ENCODE peak calls at places on chromosomes 16 and 17, in six cellular contexts. One of them, this sample, is unnamed. For H3K9me3, the result is how much of the 10 kb centered on the place peaks cover.

GRCh38 chr17:1030684-1031557 is 34.0 kb downstream of the TIMM22 start:
- DNase-seq in pancreas: peak
- DNase-seq in effector memory CD4-positive, alpha-beta T cell: no peak
- DNase-seq in CD8-positive, alpha-beta memory T cell: no peak
- DNase-seq in PC-9: no peak
- DNase-seq in cardiac muscle cell: no peak
- DNase-seq in this sample: no peak

GRCh38 chr16:15482068-15482747 is 47.8 kb downstream of the BMERB1 start:
- DNase-seq in pancreas: peak
- DNase-seq in effector memory CD4-positive, alpha-beta T cell: no peak
- DNase-seq in CD8-positive, alpha-beta memory T cell: no peak
- DNase-seq in PC-9: peak
- DNase-seq in cardiac muscle cell: no peak
- DNase-seq in this sample: no peak

GRCh38 chr17:77100009-77100408 is 40.8 kb upstream of the SEC14L1 start:
- DNase-seq in pancreas: peak
- DNase-seq in effector memory CD4-positive, alpha-beta T cell: no peak
- DNase-seq in CD8-positive, alpha-beta memory T cell: no peak
- DNase-seq in PC-9: no peak
- DNase-seq in cardiac muscle cell: no peak
- DNase-seq in this sample: no peak

GRCh38 chr16:66093217-66093616 is 273.3 kb upstream of the CDH5 start:
- DNase-seq in pancreas: no peak
- DNase-seq in effector memory CD4-positive, alpha-beta T cell: no peak
- DNase-seq in CD8-positive, alpha-beta memory T cell: no peak
- DNase-seq in PC-9: no peak
- DNase-seq in cardiac muscle cell: no peak
- DNase-seq in this sample: no peak

GRCh38 chr16:86541560-86541959 is 13.5 kb downstream of the MTHFSD start:
- DNase-seq in pancreas: no peak
- DNase-seq in effector memory CD4-positive, alpha-beta T cell: no peak
- DNase-seq in CD8-positive, alpha-beta memory T cell: no peak
- DNase-seq in PC-9: no peak
- DNase-seq in cardiac muscle cell: no peak
- DNase-seq in this sample: no peak

GRCh38 chr16:70795513-70795912 is 5.4 kb downstream of the VAC14 start:
- DNase-seq in pancreas: no peak
- DNase-seq in effector memory CD4-positive, alpha-beta T cell: no peak
- DNase-seq in CD8-positive, alpha-beta memory T cell: no peak
- DNase-seq in PC-9: no peak
- DNase-seq in cardiac muscle cell: no peak
- DNase-seq in this sample: no peak

GRCh38 chr16:85625485-85626117 is 12.5 kb downstream of the GSE1 start:
- DNase-seq in pancreas: no peak
- DNase-seq in effector memory CD4-positive, alpha-beta T cell: no peak
- DNase-seq in CD8-positive, alpha-beta memory T cell: no peak
- DNase-seq in PC-9: no peak
- DNase-seq in cardiac muscle cell: no peak
- DNase-seq in this sample: no peak

GRCh38 chr16:84281077-84281476 is 13.6 kb upstream of the WFDC1 start:
- DNase-seq in pancreas: no peak
- DNase-seq in effector memory CD4-positive, alpha-beta T cell: no peak
- DNase-seq in CD8-positive, alpha-beta memory T cell: no peak
- DNase-seq in PC-9: no peak
- DNase-seq in cardiac muscle cell: peak
- DNase-seq in this sample: no peak

GRCh38 chr17:7841309-7841621 is 7.2 kb downstream of the KDM6B start:
- DNase-seq in pancreas: no peak
- DNase-seq in effector memory CD4-positive, alpha-beta T cell: no peak
- DNase-seq in CD8-positive, alpha-beta memory T cell: no peak
- DNase-seq in PC-9: no peak
- DNase-seq in cardiac muscle cell: peak
- DNase-seq in this sample: no peak

GRCh38 chr16:8607214-8607613 is 14.3 kb upstream of the METTL22 start:
- DNase-seq in pancreas: no peak
- DNase-seq in effector memory CD4-positive, alpha-beta T cell: no peak
- DNase-seq in CD8-positive, alpha-beta memory T cell: no peak
- DNase-seq in PC-9: no peak
- DNase-seq in cardiac muscle cell: no peak
- DNase-seq in this sample: no peak

GRCh38 chr16:685967-686366 is 1.8 kb upstream of the JMJD8 start:
- DNase-seq in pancreas: peak
- DNase-seq in effector memory CD4-positive, alpha-beta T cell: no peak
- DNase-seq in CD8-positive, alpha-beta memory T cell: no peak
- DNase-seq in PC-9: no peak
- DNase-seq in cardiac muscle cell: peak
- DNase-seq in this sample: no peak

GRCh38 chr17:503449-503700 is 150.8 kb upstream of the RPH3AL start:
- DNase-seq in pancreas: no peak
- DNase-seq in effector memory CD4-positive, alpha-beta T cell: no peak
- DNase-seq in CD8-positive, alpha-beta memory T cell: no peak
- DNase-seq in PC-9: no peak
- DNase-seq in cardiac muscle cell: no peak
- DNase-seq in this sample: no peak

GRCh38 chr17:37088459-37088858 is 139.7 kb downstream of the AATF start:
- DNase-seq in pancreas: no peak
- DNase-seq in effector memory CD4-positive, alpha-beta T cell: peak
- DNase-seq in CD8-positive, alpha-beta memory T cell: peak
- DNase-seq in PC-9: peak
- DNase-seq in cardiac muscle cell: no peak
- DNase-seq in this sample: no peak

GRCh38 chr16:57613514-57613913 is 14.9 kb upstream of the ADGRG1 start:
- DNase-seq in pancreas: no peak
- DNase-seq in effector memory CD4-positive, alpha-beta T cell: no peak
- DNase-seq in CD8-positive, alpha-beta memory T cell: no peak
- DNase-seq in PC-9: no peak
- DNase-seq in cardiac muscle cell: no peak
- DNase-seq in this sample: no peak

GRCh38 chr17:290121-290521 is 62.5 kb downstream of the RPH3AL start:
- DNase-seq in pancreas: peak
- DNase-seq in effector memory CD4-positive, alpha-beta T cell: no peak
- DNase-seq in CD8-positive, alpha-beta memory T cell: no peak
- DNase-seq in PC-9: no peak
- DNase-seq in cardiac muscle cell: no peak
- DNase-seq in this sample: no peak

GRCh38 chr16:84514874-84515835 is 10.7 kb upstream of the MEAK7 start:
- DNase-seq in pancreas: no peak
- DNase-seq in effector memory CD4-positive, alpha-beta T cell: peak
- DNase-seq in CD8-positive, alpha-beta memory T cell: peak
- DNase-seq in PC-9: peak
- DNase-seq in cardiac muscle cell: peak
- DNase-seq in this sample: peak

GRCh38 chr16:51359141-51359960 is 208.3 kb upstream of the SALL1 start:
- DNase-seq in pancreas: no peak
- DNase-seq in effector memory CD4-positive, alpha-beta T cell: no peak
- DNase-seq in CD8-positive, alpha-beta memory T cell: no peak
- DNase-seq in PC-9: no peak
- DNase-seq in cardiac muscle cell: no peak
- DNase-seq in this sample: no peak

GRCh38 chr17:6695051-6695450 is 18.1 kb downstream of the SLC13A5 start:
- DNase-seq in pancreas: no peak
- DNase-seq in effector memory CD4-positive, alpha-beta T cell: no peak
- DNase-seq in CD8-positive, alpha-beta memory T cell: no peak
- DNase-seq in PC-9: peak
- DNase-seq in cardiac muscle cell: no peak
- DNase-seq in this sample: no peak

GRCh38 chr17:42409467-42410351 is 13.3 kb downstream of the CAVIN1 start:
- DNase-seq in pancreas: no peak
- DNase-seq in effector memory CD4-positive, alpha-beta T cell: no peak
- DNase-seq in CD8-positive, alpha-beta memory T cell: no peak
- DNase-seq in PC-9: peak
- DNase-seq in cardiac muscle cell: no peak
- DNase-seq in this sample: no peak

GRCh38 chr17:17516315-17516930 is 20.2 kb upstream of the RASD1 start:
- DNase-seq in pancreas: peak
- DNase-seq in effector memory CD4-positive, alpha-beta T cell: no peak
- DNase-seq in CD8-positive, alpha-beta memory T cell: no peak
- DNase-seq in PC-9: no peak
- DNase-seq in cardiac muscle cell: no peak
- DNase-seq in this sample: no peak

GRCh38 chr16:27816561-27816960 is 247.0 kb downstream of the GSG1L start:
- DNase-seq in pancreas: no peak
- DNase-seq in effector memory CD4-positive, alpha-beta T cell: no peak
- DNase-seq in CD8-positive, alpha-beta memory T cell: no peak
- DNase-seq in PC-9: no peak
- DNase-seq in cardiac muscle cell: no peak
- DNase-seq in this sample: no peak

GRCh38 chr16:64412578-64413280 is 709.1 kb downstream of the CDH11 start:
- DNase-seq in pancreas: no peak
- DNase-seq in effector memory CD4-positive, alpha-beta T cell: no peak
- DNase-seq in CD8-positive, alpha-beta memory T cell: no peak
- DNase-seq in PC-9: no peak
- DNase-seq in cardiac muscle cell: no peak
- DNase-seq in this sample: no peak

GRCh38 chr17:49551221-49552069 is 24.2 kb upstream of the NXPH3 start:
- DNase-seq in pancreas: no peak
- DNase-seq in effector memory CD4-positive, alpha-beta T cell: no peak
- DNase-seq in CD8-positive, alpha-beta memory T cell: no peak
- DNase-seq in PC-9: no peak
- DNase-seq in cardiac muscle cell: no peak
- DNase-seq in this sample: no peak

GRCh38 chr16:67741118-67741517 is 22.0 kb upstream of the GFOD2 start:
- DNase-seq in pancreas: no peak
- DNase-seq in effector memory CD4-positive, alpha-beta T cell: no peak
- DNase-seq in CD8-positive, alpha-beta memory T cell: no peak
- DNase-seq in PC-9: no peak
- DNase-seq in cardiac muscle cell: no peak
- DNase-seq in this sample: no peak

GRCh38 chr16:80144191-80144590 is 396.6 kb upstream of the DYNLRB2 start:
- DNase-seq in pancreas: no peak
- DNase-seq in effector memory CD4-positive, alpha-beta T cell: no peak
- DNase-seq in CD8-positive, alpha-beta memory T cell: no peak
- DNase-seq in PC-9: no peak
- DNase-seq in cardiac muscle cell: no peak
- DNase-seq in this sample: no peak

GRCh38 chr16:23865853-23866252 is 30.1 kb downstream of the PRKCB start:
- DNase-seq in pancreas: no peak
- DNase-seq in effector memory CD4-positive, alpha-beta T cell: no peak
- DNase-seq in CD8-positive, alpha-beta memory T cell: no peak
- DNase-seq in PC-9: no peak
- DNase-seq in cardiac muscle cell: no peak
- DNase-seq in this sample: no peak

GRCh38 chr16:54080524-54081008 is 206.0 kb downstream of the IRX3 start:
- DNase-seq in pancreas: no peak
- DNase-seq in effector memory CD4-positive, alpha-beta T cell: no peak
- DNase-seq in CD8-positive, alpha-beta memory T cell: no peak
- DNase-seq in PC-9: peak
- DNase-seq in cardiac muscle cell: no peak
- DNase-seq in this sample: no peak

GRCh38 chr17:64500923-64501765 is 4.3 kb upstream of the POLG2 start:
- DNase-seq in pancreas: no peak
- DNase-seq in effector memory CD4-positive, alpha-beta T cell: no peak
- DNase-seq in CD8-positive, alpha-beta memory T cell: no peak
- DNase-seq in PC-9: no peak
- DNase-seq in cardiac muscle cell: peak
- DNase-seq in this sample: no peak

GRCh38 chr17:79843917-79844815 is 4.9 kb upstream of the CBX4 start:
- DNase-seq in pancreas: peak
- DNase-seq in effector memory CD4-positive, alpha-beta T cell: no peak
- DNase-seq in CD8-positive, alpha-beta memory T cell: no peak
- DNase-seq in PC-9: no peak
- DNase-seq in cardiac muscle cell: peak
- DNase-seq in this sample: no peak

GRCh38 chr16:69166221-69166833 is 20.6 kb upstream of the SNTB2 start:
- DNase-seq in pancreas: no peak
- DNase-seq in effector memory CD4-positive, alpha-beta T cell: no peak
- DNase-seq in CD8-positive, alpha-beta memory T cell: no peak
- DNase-seq in PC-9: no peak
- DNase-seq in cardiac muscle cell: peak
- DNase-seq in this sample: no peak

GRCh38 chr16:56278196-56278855 is 87.0 kb downstream of the GNAO1 start:
- DNase-seq in pancreas: no peak
- DNase-seq in effector memory CD4-positive, alpha-beta T cell: no peak
- DNase-seq in CD8-positive, alpha-beta memory T cell: no peak
- DNase-seq in PC-9: no peak
- DNase-seq in cardiac muscle cell: no peak
- DNase-seq in this sample: no peak

GRCh38 chr16:35629001-35629400 is 2169.6 kb downstream of the TP53TG3F start:
- DNase-seq in pancreas: no peak
- DNase-seq in effector memory CD4-positive, alpha-beta T cell: no peak
- DNase-seq in CD8-positive, alpha-beta memory T cell: no peak
- DNase-seq in PC-9: no peak
- DNase-seq in cardiac muscle cell: no peak
- DNase-seq in this sample: no peak

GRCh38 chr16:35631261-35631945 is 2172.0 kb downstream of the TP53TG3F start:
- DNase-seq in pancreas: no peak
- DNase-seq in effector memory CD4-positive, alpha-beta T cell: no peak
- DNase-seq in CD8-positive, alpha-beta memory T cell: no peak
- DNase-seq in PC-9: no peak
- DNase-seq in cardiac muscle cell: no peak
- DNase-seq in this sample: no peak

GRCh38 chr16:35626051-35626450 is 2166.6 kb downstream of the TP53TG3F start:
- DNase-seq in pancreas: no peak
- DNase-seq in effector memory CD4-positive, alpha-beta T cell: no peak
- DNase-seq in CD8-positive, alpha-beta memory T cell: no peak
- DNase-seq in PC-9: no peak
- DNase-seq in cardiac muscle cell: no peak
- DNase-seq in this sample: no peak
- H3K9me3 ChIP-seq in pancreas: under half
- H3K9me3 ChIP-seq in effector memory CD4-positive, alpha-beta T cell: under half
- H3K9me3 ChIP-seq in CD8-positive, alpha-beta memory T cell: under half
- H3K9me3 ChIP-seq in PC-9: under half
- H3K9me3 ChIP-seq in cardiac muscle cell: under half
- H3K9me3 ChIP-seq in this sample: under half

GRCh38 chr17:44915321-44915726 is at the start of gene GFAP:
- DNase-seq in pancreas: peak
- DNase-seq in effector memory CD4-positive, alpha-beta T cell: no peak
- DNase-seq in CD8-positive, alpha-beta memory T cell: no peak
- DNase-seq in PC-9: no peak
- DNase-seq in cardiac muscle cell: no peak
- DNase-seq in this sample: no peak
- H3K9me3 ChIP-seq in pancreas: under half
- H3K9me3 ChIP-seq in effector memory CD4-positive, alpha-beta T cell: under half
- H3K9me3 ChIP-seq in CD8-positive, alpha-beta memory T cell: under half
- H3K9me3 ChIP-seq in PC-9: under half
- H3K9me3 ChIP-seq in cardiac muscle cell: under half
- H3K9me3 ChIP-seq in this sample: under half

DNA sequence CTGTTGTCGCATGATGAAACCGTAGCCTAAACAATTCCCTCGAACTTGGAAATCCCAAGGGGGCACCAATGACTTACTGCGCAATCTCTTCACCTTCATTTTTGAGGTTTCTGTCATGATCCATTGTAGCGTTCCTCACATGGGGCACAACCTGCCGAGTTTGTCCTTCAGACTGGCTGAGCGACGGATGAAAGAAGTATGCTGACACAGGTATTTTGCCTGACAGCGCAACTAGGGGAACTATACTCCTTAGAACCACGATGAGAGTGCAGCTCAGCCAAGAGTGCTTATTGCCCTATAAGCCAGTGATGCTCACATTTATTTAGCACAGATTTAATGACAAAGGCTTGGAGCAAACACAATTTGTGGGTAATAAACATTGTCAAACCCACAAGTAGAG is 106.3 kb upstream of the ZNF267 start:
- DNase-seq in pancreas: no peak
- DNase-seq in effector memory CD4-positive, alpha-beta T cell: no peak
- DNase-seq in CD8-positive, alpha-beta memory T cell: no peak
- DNase-seq in PC-9: no peak
- DNase-seq in cardiac muscle cell: no peak
- DNase-seq in this sample: no peak
- H3K9me3 ChIP-seq in pancreas: under half
- H3K9me3 ChIP-seq in effector memory CD4-positive, alpha-beta T cell: half or more
- H3K9me3 ChIP-seq in CD8-positive, alpha-beta memory T cell: half or more
- H3K9me3 ChIP-seq in PC-9: under half
- H3K9me3 ChIP-seq in cardiac muscle cell: under half
- H3K9me3 ChIP-seq in this sample: under half

GRCh38 chr17:58056476-58056875 is 26.7 kb upstream of the DYNLL2 start:
- DNase-seq in pancreas: no peak
- DNase-seq in effector memory CD4-positive, alpha-beta T cell: no peak
- DNase-seq in CD8-positive, alpha-beta memory T cell: no peak
- DNase-seq in PC-9: peak
- DNase-seq in cardiac muscle cell: no peak
- DNase-seq in this sample: no peak
- H3K9me3 ChIP-seq in pancreas: under half
- H3K9me3 ChIP-seq in effector memory CD4-positive, alpha-beta T cell: under half
- H3K9me3 ChIP-seq in CD8-positive, alpha-beta memory T cell: under half
- H3K9me3 ChIP-seq in PC-9: under half
- H3K9me3 ChIP-seq in cardiac muscle cell: under half
- H3K9me3 ChIP-seq in this sample: under half

This sample was measured in T-helper 17 cell.